ENCODE peak calls at places on chromosome 20, in ten cellular contexts. C is NT2/D1; W is GM23338; G is iPS DF 6.9; O is right atrium auricular region; T is psoas muscle; L is cardiac muscle cell; J is CD8-positive, alpha-beta T cell; H is breast epithelium; A is MM.1S. Y is an unnamed sample. For H3K4me1, the result is how much of the 10 kb centered on the place peaks cover.

GRCh38 chr20:41334452-41335421 is 5.9 kb upstream of the LPIN3 start:
- DNase-seq in C (no peak), W (no peak), G (no peak), O (no peak), T (no peak), L (no peak), J (no peak), H (peak), A (no peak), Y (no peak)

GRCh38 chr20:19408971-19409370 is 196.5 kb downstream of the SLC24A3 start:
- DNase-seq in C (no peak), W (no peak), G (no peak), O (no peak), T (no peak), L (no peak), J (no peak), H (no peak), A (no peak), Y (no peak)

GRCh38 chr20:32512047-32512385 is 73.1 kb downstream of the NOL4L start:
- DNase-seq in C (no peak), W (no peak), G (no peak), O (no peak), T (no peak), L (no peak), J (no peak), H (no peak), A (no peak), Y (no peak)

GRCh38 chr20:35490736-35491181 is 35.4 kb downstream of the CEP250 start:
- DNase-seq in C (no peak), W (no peak), G (no peak), O (no peak), T (no peak), L (no peak), J (peak), H (no peak), A (peak), Y (no peak)

GRCh38 chr20:14264869-14265268 is 72.5 kb downstream of the FLRT3 start:
- DNase-seq in C (no peak), W (peak), G (peak), O (no peak), T (no peak), L (no peak), J (no peak), H (no peak), A (peak), Y (no peak)

GRCh38 chr20:44646641-44647274 is 4.7 kb downstream of the ADA start:
- DNase-seq in C (no peak), W (no peak), G (no peak), O (no peak), T (no peak), L (no peak), J (no peak), H (no peak), A (peak), Y (no peak)

GRCh38 chr20:39897058-39897457 is 792.0 kb downstream of the MAFB start:
- DNase-seq in C (no peak), W (no peak), G (no peak), O (no peak), T (no peak), L (no peak), J (no peak), H (no peak), A (no peak), Y (no peak)

GRCh38 chr20:47318027-47318595 is 38.4 kb downstream of the ZMYND8 start:
- DNase-seq in C (peak), W (no peak), G (no peak), O (no peak), T (no peak), L (peak), J (no peak), H (no peak), A (no peak), Y (no peak)

GRCh38 chr20:36482044-36482473 is 59.3 kb upstream of the MYL9 start:
- DNase-seq in C (no peak), W (no peak), G (no peak), O (no peak), T (peak), L (peak), J (no peak), H (no peak), A (no peak), Y (peak)

GRCh38 chr20:64080013-64080812 is at the start of gene OPRL1:
- DNase-seq in C (no peak), W (peak), G (no peak), O (peak), T (no peak), L (no peak), J (peak), H (no peak), A (no peak), Y (no peak)

GRCh38 chr20:5008743-5009142 is 7.4 kb upstream of the SLC23A2 start:
- DNase-seq in C (no peak), W (no peak), G (no peak), O (no peak), T (no peak), L (no peak), J (no peak), H (no peak), A (no peak), Y (no peak)

GRCh38 chr20:5714261-5715041 is 35.8 kb upstream of the SHLD1 start:
- DNase-seq in C (peak), W (peak), G (peak), O (no peak), T (no peak), L (no peak), J (peak), H (peak), A (peak), Y (no peak)

GRCh38 chr20:59788196-59788735 is 145.2 kb downstream of the SYCP2 start:
- DNase-seq in C (no peak), W (no peak), G (no peak), O (peak), T (no peak), L (no peak), J (no peak), H (no peak), A (no peak), Y (no peak)

GRCh38 chr20:44614525-44614924 is 32.1 kb downstream of the PKIG start:
- DNase-seq in C (no peak), W (no peak), G (no peak), O (no peak), T (peak), L (no peak), J (no peak), H (no peak), A (no peak), Y (peak)

GRCh38 chr20:49775229-49775693 is 37.4 kb upstream of the SLC9A8 start:
- DNase-seq in C (no peak), W (peak), G (no peak), O (peak), T (peak), L (no peak), J (no peak), H (no peak), A (no peak), Y (no peak)

GRCh38 chr20:36971103-36971502 is 19.6 kb upstream of the SAMHD1 start:
- DNase-seq in C (no peak), W (no peak), G (no peak), O (no peak), T (no peak), L (no peak), J (no peak), H (no peak), A (no peak), Y (no peak)

GRCh38 chr20:39103732-39104131 is 141.6 kb downstream of the DHX35 start:
- DNase-seq in C (no peak), W (no peak), G (no peak), O (no peak), T (no peak), L (no peak), J (no peak), H (no peak), A (no peak), Y (no peak)

GRCh38 chr20:33291830-33292355 is 8.9 kb downstream of the BPIFB1 start:
- DNase-seq in C (peak), W (peak), G (peak), O (no peak), T (no peak), L (peak), J (peak), H (no peak), A (peak), Y (no peak)

GRCh38 chr20:47985092-47985850 is 200.0 kb upstream of the SULF2 start:
- DNase-seq in C (no peak), W (peak), G (no peak), O (no peak), T (no peak), L (peak), J (no peak), H (no peak), A (no peak), Y (no peak)

GRCh38 chr20:29079769-29080690 is 2177.4 kb upstream of the DEFB115 start:
- DNase-seq in C (peak), W (no peak), G (no peak), O (no peak), T (no peak), L (no peak), J (no peak), H (no peak), A (peak), Y (no peak)

GRCh38 chr20:31719644-31720485 is 2.8 kb downstream of the BCL2L1 start:
- DNase-seq in C (no peak), W (peak), G (no peak), O (no peak), T (no peak), L (no peak), J (no peak), H (peak), A (no peak), Y (no peak)

GRCh38 chr20:54132612-54133433 is 41.0 kb downstream of the CYP24A1 start:
- DNase-seq in C (peak), W (peak), G (no peak), O (peak), T (no peak), L (peak), J (no peak), H (peak), A (no peak), Y (no peak)

GRCh38 chr20:21968486-21968885 is 263.0 kb downstream of the PAX1 start:
- DNase-seq in C (no peak), W (peak), G (no peak), O (no peak), T (no peak), L (no peak), J (no peak), H (no peak), A (no peak), Y (no peak)

GRCh38 chr20:17662333-17663039 is 19.6 kb downstream of the RRBP1 start:
- DNase-seq in C (no peak), W (no peak), G (no peak), O (peak), T (peak), L (no peak), J (no peak), H (no peak), A (no peak), Y (no peak)

DNA sequence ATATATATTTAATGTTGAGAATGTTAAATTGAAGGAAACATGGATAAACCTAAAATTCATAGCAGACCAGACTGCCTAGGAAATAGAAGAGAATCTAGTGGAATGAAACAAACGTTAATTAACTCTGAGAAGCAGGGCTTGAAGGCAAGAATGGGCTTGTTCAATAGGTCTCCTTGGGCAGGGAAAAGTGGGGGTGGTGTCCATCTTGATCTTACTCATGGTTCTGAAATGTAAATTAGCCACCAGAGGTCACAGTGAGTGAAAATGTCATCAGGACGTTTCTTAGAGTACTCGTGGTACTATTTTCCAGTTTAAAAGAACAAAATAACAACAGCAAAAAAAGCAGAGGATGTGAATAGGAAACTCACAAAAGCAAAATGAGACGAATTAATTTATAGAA is 66.8 kb upstream of the BTBD3 start:
- DNase-seq in C (no peak), W (no peak), G (no peak), O (no peak), T (no peak), L (no peak), J (no peak), H (peak), A (no peak), Y (no peak)
- H3K4me1 ChIP-seq in C (under half), W (under half), G (under half), O (under half), T (under half), L (under half), J (under half), H (under half), A (under half), Y (under half)

GRCh38 chr20:62791301-62792181 is 4.7 kb upstream of the MRGBP start:
- DNase-seq in C (peak), W (peak), G (no peak), O (peak), T (peak), L (peak), J (peak), H (peak), A (peak), Y (peak)
- H3K4me1 ChIP-seq in C (under half), W (under half), G (under half), O (under half), T (under half), L (under half), J (under half), H (under half), A (under half), Y (under half)

DNA sequence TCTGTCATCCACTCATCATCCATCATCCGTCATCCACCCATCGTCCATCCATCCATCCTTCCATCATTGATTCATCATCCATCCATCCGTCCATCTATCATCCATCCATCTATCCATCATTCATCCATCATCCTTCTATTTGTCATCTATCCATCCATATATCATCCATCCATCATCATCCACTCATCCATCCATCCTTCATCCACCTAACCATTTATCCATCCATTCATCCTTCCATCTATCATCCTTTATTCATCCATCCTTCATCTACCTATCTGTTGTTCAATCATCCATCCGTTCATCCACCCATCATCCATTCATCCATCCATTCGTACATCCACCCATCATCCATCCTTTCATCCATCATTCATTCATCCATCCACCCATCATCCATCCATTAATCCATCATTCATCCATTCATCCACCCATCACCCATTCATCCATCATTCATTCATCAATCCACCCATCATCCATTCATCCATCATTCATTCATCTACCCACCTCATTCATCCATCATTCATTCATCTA is 266.4 kb downstream of the CDH4 start:
- DNase-seq in C (no peak), W (no peak), G (no peak), O (no peak), T (no peak), L (no peak), J (no peak), H (no peak), A (no peak), Y (no peak)
- H3K4me1 ChIP-seq in C (under half), W (under half), G (under half), O (under half), T (under half), L (under half), J (under half), H (under half), A (under half), Y (under half)

GRCh38 chr20:25236450-25237304 is 11.2 kb upstream of the PYGB start:
- DNase-seq in C (no peak), W (no peak), G (no peak), O (no peak), T (no peak), L (no peak), J (no peak), H (no peak), A (no peak), Y (no peak)

GRCh38 chr20:25238319-25239037 is 9.4 kb upstream of the PYGB start:
- DNase-seq in C (no peak), W (no peak), G (no peak), O (no peak), T (no peak), L (no peak), J (no peak), H (no peak), A (no peak), Y (no peak)

GRCh38 chr20:25237610-25238318 is 10.1 kb upstream of the PYGB start:
- DNase-seq in C (no peak), W (no peak), G (no peak), O (peak), T (peak), L (no peak), J (no peak), H (peak), A (no peak), Y (no peak)

GRCh38 chr20:25242231-25242630 is 5.7 kb upstream of the PYGB start:
- DNase-seq in C (no peak), W (no peak), G (no peak), O (no peak), T (no peak), L (no peak), J (no peak), H (no peak), A (no peak), Y (no peak)

DNA sequence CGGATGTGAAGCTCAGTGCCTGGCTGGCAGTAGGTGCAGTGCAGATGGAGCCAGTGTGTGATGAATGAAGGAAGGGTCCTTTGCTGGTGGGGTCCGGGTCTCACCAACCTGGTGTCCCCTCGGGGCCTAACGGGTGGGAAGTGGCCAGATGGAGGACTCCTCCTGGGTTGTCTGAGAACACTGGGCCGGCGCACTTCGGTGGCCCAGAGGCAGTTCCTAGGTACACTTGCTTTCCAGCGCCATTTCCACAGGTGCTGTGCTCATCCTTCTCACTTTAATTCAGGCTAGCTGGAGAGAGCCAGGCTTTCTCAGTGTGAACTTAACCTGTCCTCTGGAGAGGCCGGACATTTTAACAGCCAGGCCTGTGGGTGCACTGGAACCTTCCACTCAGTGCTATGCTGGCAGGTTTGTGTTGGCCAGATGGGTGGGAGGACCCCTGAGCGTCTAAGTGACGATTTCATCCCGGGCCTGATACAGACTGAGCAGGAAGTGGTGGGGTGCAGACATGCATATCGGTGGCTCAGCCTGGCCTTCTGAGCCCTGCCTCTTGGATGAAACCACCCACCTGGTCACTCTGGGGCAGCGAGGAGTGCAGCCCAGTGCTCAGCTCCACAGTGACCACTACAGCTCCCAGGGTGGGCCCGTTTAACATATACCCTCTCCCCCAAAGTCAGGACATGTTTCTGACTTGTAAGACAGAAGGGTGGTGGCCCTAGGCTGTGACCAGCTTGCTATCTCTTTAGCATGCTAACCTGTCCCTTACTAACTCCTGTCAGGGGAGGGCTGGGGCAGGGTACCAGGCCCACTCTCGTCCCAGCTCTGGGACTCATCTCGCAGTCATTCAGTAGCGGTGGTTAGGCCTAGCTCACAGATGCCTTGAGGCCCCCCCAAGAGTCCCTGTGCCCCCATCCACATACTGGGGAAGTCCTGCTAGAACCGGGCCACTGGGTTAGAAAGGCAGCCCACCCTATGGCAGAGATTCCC is 8.2 kb upstream of the PYGB start:
- DNase-seq in C (no peak), W (no peak), G (no peak), O (no peak), T (no peak), L (no peak), J (no peak), H (no peak), A (no peak), Y (no peak)
- H3K4me1 ChIP-seq in C (under half), W (under half), G (under half), O (under half), T (under half), L (under half), J (under half), H (under half), A (under half), Y (under half)

GRCh38 chr20:62377064-62377461 is 9.8 kb upstream of the RPS21 start:
- DNase-seq in C (no peak), W (no peak), G (no peak), O (no peak), T (no peak), L (no peak), J (no peak), H (no peak), A (no peak), Y (no peak)
- H3K4me1 ChIP-seq in C (under half), W (under half), G (under half), O (under half), T (under half), L (under half), J (under half), H (under half), A (under half), Y (half or more)

GRCh38 chr20:62735331-62735821 is 26.7 kb downstream of the NTSR1 start:
- DNase-seq in C (no peak), W (no peak), G (no peak), O (no peak), T (no peak), L (no peak), J (no peak), H (no peak), A (no peak), Y (no peak)

GRCh38 chr20:62736026-62736406 is 27.4 kb downstream of the NTSR1 start:
- DNase-seq in C (no peak), W (no peak), G (no peak), O (no peak), T (no peak), L (no peak), J (no peak), H (no peak), A (no peak), Y (no peak)

GRCh38 chr20:62733891-62734290 is 25.3 kb downstream of the NTSR1 start:
- DNase-seq in C (no peak), W (no peak), G (no peak), O (no peak), T (no peak), L (no peak), J (no peak), H (no peak), A (no peak), Y (peak)

GRCh38 chr20:62734336-62734735 is 25.7 kb downstream of the NTSR1 start:
- DNase-seq in C (no peak), W (no peak), G (no peak), O (no peak), T (no peak), L (no peak), J (no peak), H (no peak), A (no peak), Y (peak)

GRCh38 chr20:62734881-62735280 is 26.2 kb downstream of the NTSR1 start:
- DNase-seq in C (no peak), W (no peak), G (no peak), O (no peak), T (no peak), L (no peak), J (no peak), H (no peak), A (no peak), Y (peak)
- H3K4me1 ChIP-seq in C (under half), W (under half), G (under half), O (under half), T (under half), L (under half), J (under half), H (under half), A (under half), Y (under half)

GRCh38 chr20:15917333-15917732 is 655.9 kb downstream of the KIF16B start:
- DNase-seq in C (no peak), W (no peak), G (no peak), O (no peak), T (no peak), L (no peak), J (no peak), H (no peak), A (no peak), Y (no peak)

GRCh38 chr20:15916623-15917022 is 656.6 kb downstream of the KIF16B start:
- DNase-seq in C (no peak), W (peak), G (no peak), O (no peak), T (no peak), L (no peak), J (no peak), H (no peak), A (no peak), Y (no peak)

GRCh38 chr20:15918631-15919030 is 654.6 kb downstream of the KIF16B start:
- DNase-seq in C (no peak), W (peak), G (no peak), O (no peak), T (no peak), L (no peak), J (no peak), H (no peak), A (no peak), Y (no peak)

GRCh38 chr20:15922556-15922955 is 650.7 kb downstream of the KIF16B start:
- DNase-seq in C (no peak), W (no peak), G (no peak), O (no peak), T (no peak), L (no peak), J (no peak), H (no peak), A (no peak), Y (no peak)

GRCh38 chr20:15919118-15919517 is 654.1 kb downstream of the KIF16B start:
- DNase-seq in C (no peak), W (no peak), G (no peak), O (no peak), T (no peak), L (no peak), J (no peak), H (no peak), A (peak), Y (no peak)
- H3K4me1 ChIP-seq in C (under half), W (under half), G (under half), O (under half), T (under half), L (under half), J (under half), H (under half), A (under half), Y (under half)

GRCh38 chr20:50909413-50909812 is 21.8 kb downstream of the ADNP start:
- DNase-seq in C (no peak), W (no peak), G (no peak), O (no peak), T (no peak), L (no peak), J (no peak), H (no peak), A (no peak), Y (no peak)
- H3K4me1 ChIP-seq in C (under half), W (under half), G (under half), O (under half), T (half or more), L (under half), J (under half), H (under half), A (under half), Y (half or more)

Y was measured in left ventricle myocardium inferior.